ENCODE peak calls at places on chromosomes 2 and 18, in seven cellular contexts. One of them, this sample, is unnamed.
A peak's percentile ranks its signal among the peaks of the same experiment; 100 is the strongest.

GRCh38 chr18:79372991-79373390 is 22.7 kb upstream of the NFATC1 start:
- DNase-seq in HTR-8/SVneo: no peak
- DNase-seq in activated T-cell treated with anti-CD3 and anti-CD28 coated beads, Interleukin-2, amount 50 U/mL, for 72 hours: no peak
- DNase-seq in fibroblast of pulmonary artery: no peak
- DNase-seq in C1 segment of cervical spinal cord: no peak
- DNase-seq in A549: no peak
- DNase-seq in activated naive CD4-positive, alpha-beta T cell treated with anti-CD3 and anti-CD28 coated beads, Interleukin-2, amount 10 ng/mL, durations not matched to agents 7 days and 5 days: no peak
- DNase-seq in this sample: no peak

GRCh38 chr2:201933792-201934229 is 99.8 kb upstream of the FZD7 start:
- DNase-seq in HTR-8/SVneo: no peak
- DNase-seq in activated T-cell treated with anti-CD3 and anti-CD28 coated beads, Interleukin-2, amount 50 U/mL, for 72 hours: no peak
- DNase-seq in fibroblast of pulmonary artery: no peak
- DNase-seq in C1 segment of cervical spinal cord: peak; percentile 61
- DNase-seq in A549: no peak
- DNase-seq in activated naive CD4-positive, alpha-beta T cell treated with anti-CD3 and anti-CD28 coated beads, Interleukin-2, amount 10 ng/mL, durations not matched to agents 7 days and 5 days: no peak
- DNase-seq in this sample: no peak

GRCh38 chr18:5424903-5425302 is 118.9 kb downstream of the EPB41L3 start:
- DNase-seq in HTR-8/SVneo: peak; percentile 4
- DNase-seq in activated T-cell treated with anti-CD3 and anti-CD28 coated beads, Interleukin-2, amount 50 U/mL, for 72 hours: no peak
- DNase-seq in fibroblast of pulmonary artery: peak; percentile 64
- DNase-seq in C1 segment of cervical spinal cord: no peak
- DNase-seq in A549: no peak
- DNase-seq in activated naive CD4-positive, alpha-beta T cell treated with anti-CD3 and anti-CD28 coated beads, Interleukin-2, amount 10 ng/mL, durations not matched to agents 7 days and 5 days: peak; percentile 32
- DNase-seq in this sample: peak; percentile 18

GRCh38 chr18:2818281-2818680 is 28.5 kb upstream of the EMILIN2 start:
- DNase-seq in HTR-8/SVneo: no peak
- DNase-seq in activated T-cell treated with anti-CD3 and anti-CD28 coated beads, Interleukin-2, amount 50 U/mL, for 72 hours: no peak
- DNase-seq in fibroblast of pulmonary artery: no peak
- DNase-seq in C1 segment of cervical spinal cord: no peak
- DNase-seq in A549: no peak
- DNase-seq in activated naive CD4-positive, alpha-beta T cell treated with anti-CD3 and anti-CD28 coated beads, Interleukin-2, amount 10 ng/mL, durations not matched to agents 7 days and 5 days: no peak
- DNase-seq in this sample: no peak

GRCh38 chr18:22173928-22174301 is 4.5 kb downstream of the GATA6 start:
- DNase-seq in HTR-8/SVneo: no peak
- DNase-seq in activated T-cell treated with anti-CD3 and anti-CD28 coated beads, Interleukin-2, amount 50 U/mL, for 72 hours: no peak
- DNase-seq in fibroblast of pulmonary artery: peak; percentile 48
- DNase-seq in C1 segment of cervical spinal cord: no peak
- DNase-seq in A549: no peak
- DNase-seq in activated naive CD4-positive, alpha-beta T cell treated with anti-CD3 and anti-CD28 coated beads, Interleukin-2, amount 10 ng/mL, durations not matched to agents 7 days and 5 days: no peak
- DNase-seq in this sample: no peak

GRCh38 chr2:209629622-209630021 is 142.0 kb upstream of the UNC80 start:
- DNase-seq in HTR-8/SVneo: no peak
- DNase-seq in activated T-cell treated with anti-CD3 and anti-CD28 coated beads, Interleukin-2, amount 50 U/mL, for 72 hours: no peak
- DNase-seq in fibroblast of pulmonary artery: peak; percentile 59
- DNase-seq in C1 segment of cervical spinal cord: no peak
- DNase-seq in A549: no peak
- DNase-seq in activated naive CD4-positive, alpha-beta T cell treated with anti-CD3 and anti-CD28 coated beads, Interleukin-2, amount 10 ng/mL, durations not matched to agents 7 days and 5 days: no peak
- DNase-seq in this sample: no peak

GRCh38 chr2:158753561-158754302 is 41.4 kb upstream of the DAPL1 start:
- DNase-seq in HTR-8/SVneo: peak; percentile 71
- DNase-seq in activated T-cell treated with anti-CD3 and anti-CD28 coated beads, Interleukin-2, amount 50 U/mL, for 72 hours: peak; percentile 12
- DNase-seq in fibroblast of pulmonary artery: peak; percentile 79
- DNase-seq in C1 segment of cervical spinal cord: peak; percentile 47
- DNase-seq in A549: peak; percentile 71
- DNase-seq in activated naive CD4-positive, alpha-beta T cell treated with anti-CD3 and anti-CD28 coated beads, Interleukin-2, amount 10 ng/mL, durations not matched to agents 7 days and 5 days: peak; percentile 39
- DNase-seq in this sample: peak; percentile 61

GRCh38 chr2:20225294-20226151 is 593 bp upstream of the SDC1 start:
- DNase-seq in HTR-8/SVneo: peak; percentile 85
- DNase-seq in activated T-cell treated with anti-CD3 and anti-CD28 coated beads, Interleukin-2, amount 50 U/mL, for 72 hours: peak; percentile 66
- DNase-seq in fibroblast of pulmonary artery: peak; percentile 33
- DNase-seq in C1 segment of cervical spinal cord: no peak
- DNase-seq in A549: peak; percentile 84
- DNase-seq in activated naive CD4-positive, alpha-beta T cell treated with anti-CD3 and anti-CD28 coated beads, Interleukin-2, amount 10 ng/mL, durations not matched to agents 7 days and 5 days: peak; percentile 58
- DNase-seq in this sample: peak; percentile 71

GRCh38 chr2:39468574-39469331 is 31.7 kb upstream of the MAP4K3 start:
- DNase-seq in HTR-8/SVneo: no peak
- DNase-seq in activated T-cell treated with anti-CD3 and anti-CD28 coated beads, Interleukin-2, amount 50 U/mL, for 72 hours: no peak
- DNase-seq in fibroblast of pulmonary artery: peak; percentile 74
- DNase-seq in C1 segment of cervical spinal cord: no peak
- DNase-seq in A549: no peak
- DNase-seq in activated naive CD4-positive, alpha-beta T cell treated with anti-CD3 and anti-CD28 coated beads, Interleukin-2, amount 10 ng/mL, durations not matched to agents 7 days and 5 days: no peak
- DNase-seq in this sample: no peak

GRCh38 chr2:232315049-232315922 is 63.3 kb upstream of the ALPP start:
- DNase-seq in HTR-8/SVneo: no peak
- DNase-seq in activated T-cell treated with anti-CD3 and anti-CD28 coated beads, Interleukin-2, amount 50 U/mL, for 72 hours: peak; percentile 84
- DNase-seq in fibroblast of pulmonary artery: peak; percentile 73
- DNase-seq in C1 segment of cervical spinal cord: peak; percentile 61
- DNase-seq in A549: no peak
- DNase-seq in activated naive CD4-positive, alpha-beta T cell treated with anti-CD3 and anti-CD28 coated beads, Interleukin-2, amount 10 ng/mL, durations not matched to agents 7 days and 5 days: peak; percentile 88
- DNase-seq in this sample: no peak

GRCh38 chr2:172985139-172985874 is 90.3 kb upstream of the MAP3K20 start:
- DNase-seq in HTR-8/SVneo: peak; percentile 61
- DNase-seq in activated T-cell treated with anti-CD3 and anti-CD28 coated beads, Interleukin-2, amount 50 U/mL, for 72 hours: no peak
- DNase-seq in fibroblast of pulmonary artery: no peak
- DNase-seq in C1 segment of cervical spinal cord: no peak
- DNase-seq in A549: peak; percentile 78
- DNase-seq in activated naive CD4-positive, alpha-beta T cell treated with anti-CD3 and anti-CD28 coated beads, Interleukin-2, amount 10 ng/mL, durations not matched to agents 7 days and 5 days: no peak
- DNase-seq in this sample: peak; percentile 35

GRCh38 chr2:62340981-62341624 is 145.2 kb downstream of the B3GNT2 start:
- DNase-seq in HTR-8/SVneo: peak; percentile 25
- DNase-seq in activated T-cell treated with anti-CD3 and anti-CD28 coated beads, Interleukin-2, amount 50 U/mL, for 72 hours: peak; percentile 4
- DNase-seq in fibroblast of pulmonary artery: peak; percentile 9
- DNase-seq in C1 segment of cervical spinal cord: no peak
- DNase-seq in A549: no peak
- DNase-seq in activated naive CD4-positive, alpha-beta T cell treated with anti-CD3 and anti-CD28 coated beads, Interleukin-2, amount 10 ng/mL, durations not matched to agents 7 days and 5 days: no peak
- DNase-seq in this sample: no peak

GRCh38 chr2:151171186-151171585 is 90.5 kb downstream of the RBM43 start:
- DNase-seq in HTR-8/SVneo: no peak
- DNase-seq in activated T-cell treated with anti-CD3 and anti-CD28 coated beads, Interleukin-2, amount 50 U/mL, for 72 hours: no peak
- DNase-seq in fibroblast of pulmonary artery: no peak
- DNase-seq in C1 segment of cervical spinal cord: no peak
- DNase-seq in A549: no peak
- DNase-seq in activated naive CD4-positive, alpha-beta T cell treated with anti-CD3 and anti-CD28 coated beads, Interleukin-2, amount 10 ng/mL, durations not matched to agents 7 days and 5 days: no peak
- DNase-seq in this sample: no peak

GRCh38 chr18:23718243-23718720 is 29.0 kb downstream of the LAMA3 start:
- DNase-seq in HTR-8/SVneo: peak; percentile 12
- DNase-seq in activated T-cell treated with anti-CD3 and anti-CD28 coated beads, Interleukin-2, amount 50 U/mL, for 72 hours: no peak
- DNase-seq in fibroblast of pulmonary artery: peak; percentile 85
- DNase-seq in C1 segment of cervical spinal cord: no peak
- DNase-seq in A549: no peak
- DNase-seq in activated naive CD4-positive, alpha-beta T cell treated with anti-CD3 and anti-CD28 coated beads, Interleukin-2, amount 10 ng/mL, durations not matched to agents 7 days and 5 days: no peak
- DNase-seq in this sample: no peak

GRCh38 chr18:25459814-25460213 is 107.8 kb upstream of the ZNF521 start:
- DNase-seq in HTR-8/SVneo: no peak
- DNase-seq in activated T-cell treated with anti-CD3 and anti-CD28 coated beads, Interleukin-2, amount 50 U/mL, for 72 hours: no peak
- DNase-seq in fibroblast of pulmonary artery: no peak
- DNase-seq in C1 segment of cervical spinal cord: no peak
- DNase-seq in A549: no peak
- DNase-seq in activated naive CD4-positive, alpha-beta T cell treated with anti-CD3 and anti-CD28 coated beads, Interleukin-2, amount 10 ng/mL, durations not matched to agents 7 days and 5 days: no peak
- DNase-seq in this sample: no peak

GRCh38 chr2:12074126-12074883 is 327.9 kb downstream of the LPIN1 start:
- DNase-seq in HTR-8/SVneo: no peak
- DNase-seq in activated T-cell treated with anti-CD3 and anti-CD28 coated beads, Interleukin-2, amount 50 U/mL, for 72 hours: no peak
- DNase-seq in fibroblast of pulmonary artery: no peak
- DNase-seq in C1 segment of cervical spinal cord: no peak
- DNase-seq in A549: no peak
- DNase-seq in activated naive CD4-positive, alpha-beta T cell treated with anti-CD3 and anti-CD28 coated beads, Interleukin-2, amount 10 ng/mL, durations not matched to agents 7 days and 5 days: no peak
- DNase-seq in this sample: no peak

GRCh38 chr18:79439201-79440023 is 43.7 kb downstream of the NFATC1 start:
- DNase-seq in HTR-8/SVneo: no peak
- DNase-seq in activated T-cell treated with anti-CD3 and anti-CD28 coated beads, Interleukin-2, amount 50 U/mL, for 72 hours: peak; percentile 28
- DNase-seq in fibroblast of pulmonary artery: no peak
- DNase-seq in C1 segment of cervical spinal cord: no peak
- DNase-seq in A549: no peak
- DNase-seq in activated naive CD4-positive, alpha-beta T cell treated with anti-CD3 and anti-CD28 coated beads, Interleukin-2, amount 10 ng/mL, durations not matched to agents 7 days and 5 days: peak; percentile 34
- DNase-seq in this sample: no peak

GRCh38 chr2:1569879-1570450 is 156.7 kb downstream of the TPO start:
- DNase-seq in HTR-8/SVneo: no peak
- DNase-seq in activated T-cell treated with anti-CD3 and anti-CD28 coated beads, Interleukin-2, amount 50 U/mL, for 72 hours: no peak
- DNase-seq in fibroblast of pulmonary artery: no peak
- DNase-seq in C1 segment of cervical spinal cord: no peak
- DNase-seq in A549: no peak
- DNase-seq in activated naive CD4-positive, alpha-beta T cell treated with anti-CD3 and anti-CD28 coated beads, Interleukin-2, amount 10 ng/mL, durations not matched to agents 7 days and 5 days: no peak
- DNase-seq in this sample: no peak

GRCh38 chr18:12305211-12305610 is 2.8 kb upstream of the TUBB6 start:
- DNase-seq in HTR-8/SVneo: no peak
- DNase-seq in activated T-cell treated with anti-CD3 and anti-CD28 coated beads, Interleukin-2, amount 50 U/mL, for 72 hours: no peak
- DNase-seq in fibroblast of pulmonary artery: no peak
- DNase-seq in C1 segment of cervical spinal cord: no peak
- DNase-seq in A549: no peak
- DNase-seq in activated naive CD4-positive, alpha-beta T cell treated with anti-CD3 and anti-CD28 coated beads, Interleukin-2, amount 10 ng/mL, durations not matched to agents 7 days and 5 days: no peak
- DNase-seq in this sample: no peak

GRCh38 chr18:67599277-67599676 is 82.8 kb upstream of the DSEL start:
- DNase-seq in HTR-8/SVneo: peak; percentile 1
- DNase-seq in activated T-cell treated with anti-CD3 and anti-CD28 coated beads, Interleukin-2, amount 50 U/mL, for 72 hours: no peak
- DNase-seq in fibroblast of pulmonary artery: peak; percentile 42
- DNase-seq in C1 segment of cervical spinal cord: no peak
- DNase-seq in A549: no peak
- DNase-seq in activated naive CD4-positive, alpha-beta T cell treated with anti-CD3 and anti-CD28 coated beads, Interleukin-2, amount 10 ng/mL, durations not matched to agents 7 days and 5 days: no peak
- DNase-seq in this sample: no peak

GRCh38 chr2:242004902-242005230 is 135.3 kb downstream of the RTP5 start:
- DNase-seq in HTR-8/SVneo: no peak
- DNase-seq in activated T-cell treated with anti-CD3 and anti-CD28 coated beads, Interleukin-2, amount 50 U/mL, for 72 hours: no peak
- DNase-seq in fibroblast of pulmonary artery: no peak
- DNase-seq in C1 segment of cervical spinal cord: no peak
- DNase-seq in A549: no peak
- DNase-seq in activated naive CD4-positive, alpha-beta T cell treated with anti-CD3 and anti-CD28 coated beads, Interleukin-2, amount 10 ng/mL, durations not matched to agents 7 days and 5 days: peak; percentile 11
- DNase-seq in this sample: no peak

GRCh38 chr2:172128484-172128883 is 25.8 kb upstream of the DLX2 start:
- DNase-seq in HTR-8/SVneo: no peak
- DNase-seq in activated T-cell treated with anti-CD3 and anti-CD28 coated beads, Interleukin-2, amount 50 U/mL, for 72 hours: no peak
- DNase-seq in fibroblast of pulmonary artery: peak; percentile 25
- DNase-seq in C1 segment of cervical spinal cord: no peak
- DNase-seq in A549: no peak
- DNase-seq in activated naive CD4-positive, alpha-beta T cell treated with anti-CD3 and anti-CD28 coated beads, Interleukin-2, amount 10 ng/mL, durations not matched to agents 7 days and 5 days: no peak
- DNase-seq in this sample: no peak

GRCh38 chr2:37566517-37566961 is 104.9 kb downstream of the CDC42EP3 start:
- DNase-seq in HTR-8/SVneo: no peak
- DNase-seq in activated T-cell treated with anti-CD3 and anti-CD28 coated beads, Interleukin-2, amount 50 U/mL, for 72 hours: no peak
- DNase-seq in fibroblast of pulmonary artery: peak; percentile 49
- DNase-seq in C1 segment of cervical spinal cord: no peak
- DNase-seq in A549: no peak
- DNase-seq in activated naive CD4-positive, alpha-beta T cell treated with anti-CD3 and anti-CD28 coated beads, Interleukin-2, amount 10 ng/mL, durations not matched to agents 7 days and 5 days: no peak
- DNase-seq in this sample: no peak

GRCh38 chr2:240137596-240138274 is 1.6 kb upstream of the COPS9 start:
- DNase-seq in HTR-8/SVneo: no peak
- DNase-seq in activated T-cell treated with anti-CD3 and anti-CD28 coated beads, Interleukin-2, amount 50 U/mL, for 72 hours: no peak
- DNase-seq in fibroblast of pulmonary artery: no peak
- DNase-seq in C1 segment of cervical spinal cord: no peak
- DNase-seq in A549: no peak
- DNase-seq in activated naive CD4-positive, alpha-beta T cell treated with anti-CD3 and anti-CD28 coated beads, Interleukin-2, amount 10 ng/mL, durations not matched to agents 7 days and 5 days: no peak
- DNase-seq in this sample: no peak

GRCh38 chr18:35386600-35387366 is 9.6 kb upstream of the ZNF396 start:
- DNase-seq in HTR-8/SVneo: peak; percentile 13
- DNase-seq in activated T-cell treated with anti-CD3 and anti-CD28 coated beads, Interleukin-2, amount 50 U/mL, for 72 hours: peak; percentile 66
- DNase-seq in fibroblast of pulmonary artery: peak; percentile 93
- DNase-seq in C1 segment of cervical spinal cord: peak; percentile 36
- DNase-seq in A549: peak; percentile 59
- DNase-seq in activated naive CD4-positive, alpha-beta T cell treated with anti-CD3 and anti-CD28 coated beads, Interleukin-2, amount 10 ng/mL, durations not matched to agents 7 days and 5 days: peak; percentile 75
- DNase-seq in this sample: peak; percentile 52

GRCh38 chr2:54878182-54878581 is 154.7 kb downstream of the EML6 start:
- DNase-seq in HTR-8/SVneo: no peak
- DNase-seq in activated T-cell treated with anti-CD3 and anti-CD28 coated beads, Interleukin-2, amount 50 U/mL, for 72 hours: no peak
- DNase-seq in fibroblast of pulmonary artery: no peak
- DNase-seq in C1 segment of cervical spinal cord: no peak
- DNase-seq in A549: no peak
- DNase-seq in activated naive CD4-positive, alpha-beta T cell treated with anti-CD3 and anti-CD28 coated beads, Interleukin-2, amount 10 ng/mL, durations not matched to agents 7 days and 5 days: no peak
- DNase-seq in this sample: no peak

GRCh38 chr2:231666171-231667095 is 41.9 kb upstream of the PTMA start:
- DNase-seq in HTR-8/SVneo: peak; percentile 89
- DNase-seq in activated T-cell treated with anti-CD3 and anti-CD28 coated beads, Interleukin-2, amount 50 U/mL, for 72 hours: no peak
- DNase-seq in fibroblast of pulmonary artery: peak; percentile 94
- DNase-seq in C1 segment of cervical spinal cord: peak; percentile 87
- DNase-seq in A549: peak; percentile 80
- DNase-seq in activated naive CD4-positive, alpha-beta T cell treated with anti-CD3 and anti-CD28 coated beads, Interleukin-2, amount 10 ng/mL, durations not matched to agents 7 days and 5 days: no peak
- DNase-seq in this sample: peak; percentile 95

GRCh38 chr2:39114771-39115170 is 6.1 kb downstream of the SOS1 start:
- DNase-seq in HTR-8/SVneo: no peak
- DNase-seq in activated T-cell treated with anti-CD3 and anti-CD28 coated beads, Interleukin-2, amount 50 U/mL, for 72 hours: no peak
- DNase-seq in fibroblast of pulmonary artery: peak; percentile 42
- DNase-seq in C1 segment of cervical spinal cord: no peak
- DNase-seq in A549: no peak
- DNase-seq in activated naive CD4-positive, alpha-beta T cell treated with anti-CD3 and anti-CD28 coated beads, Interleukin-2, amount 10 ng/mL, durations not matched to agents 7 days and 5 days: no peak
- DNase-seq in this sample: no peak

GRCh38 chr2:238594796-238595749 is 168.3 kb downstream of the ASB1 start:
- DNase-seq in HTR-8/SVneo: no peak
- DNase-seq in activated T-cell treated with anti-CD3 and anti-CD28 coated beads, Interleukin-2, amount 50 U/mL, for 72 hours: no peak
- DNase-seq in fibroblast of pulmonary artery: no peak
- DNase-seq in C1 segment of cervical spinal cord: no peak
- DNase-seq in A549: no peak
- DNase-seq in activated naive CD4-positive, alpha-beta T cell treated with anti-CD3 and anti-CD28 coated beads, Interleukin-2, amount 10 ng/mL, durations not matched to agents 7 days and 5 days: no peak
- DNase-seq in this sample: no peak

GRCh38 chr2:37232131-37232933 is 874 bp downstream of the NDUFAF7 start:
- DNase-seq in HTR-8/SVneo: peak; percentile 28
- DNase-seq in activated T-cell treated with anti-CD3 and anti-CD28 coated beads, Interleukin-2, amount 50 U/mL, for 72 hours: peak; percentile 10
- DNase-seq in fibroblast of pulmonary artery: peak; percentile 18
- DNase-seq in C1 segment of cervical spinal cord: peak; percentile 13
- DNase-seq in A549: peak; percentile 48
- DNase-seq in activated naive CD4-positive, alpha-beta T cell treated with anti-CD3 and anti-CD28 coated beads, Interleukin-2, amount 10 ng/mL, durations not matched to agents 7 days and 5 days: peak; percentile 24
- DNase-seq in this sample: peak; percentile 6

GRCh38 chr18:45058076-45058475 is 377.4 kb downstream of the SETBP1 start:
- DNase-seq in HTR-8/SVneo: no peak
- DNase-seq in activated T-cell treated with anti-CD3 and anti-CD28 coated beads, Interleukin-2, amount 50 U/mL, for 72 hours: no peak
- DNase-seq in fibroblast of pulmonary artery: no peak
- DNase-seq in C1 segment of cervical spinal cord: no peak
- DNase-seq in A549: no peak
- DNase-seq in activated naive CD4-positive, alpha-beta T cell treated with anti-CD3 and anti-CD28 coated beads, Interleukin-2, amount 10 ng/mL, durations not matched to agents 7 days and 5 days: no peak
- DNase-seq in this sample: no peak

GRCh38 chr2:222445226-222445625 is 20.9 kb downstream of the SGPP2 start:
- DNase-seq in HTR-8/SVneo: no peak
- DNase-seq in activated T-cell treated with anti-CD3 and anti-CD28 coated beads, Interleukin-2, amount 50 U/mL, for 72 hours: no peak
- DNase-seq in fibroblast of pulmonary artery: peak; percentile 11
- DNase-seq in C1 segment of cervical spinal cord: no peak
- DNase-seq in A549: no peak
- DNase-seq in activated naive CD4-positive, alpha-beta T cell treated with anti-CD3 and anti-CD28 coated beads, Interleukin-2, amount 10 ng/mL, durations not matched to agents 7 days and 5 days: no peak
- DNase-seq in this sample: no peak

GRCh38 chr18:7778181-7778580 is 211.1 kb downstream of the PTPRM start:
- DNase-seq in HTR-8/SVneo: no peak
- DNase-seq in activated T-cell treated with anti-CD3 and anti-CD28 coated beads, Interleukin-2, amount 50 U/mL, for 72 hours: no peak
- DNase-seq in fibroblast of pulmonary artery: peak; percentile 44
- DNase-seq in C1 segment of cervical spinal cord: no peak
- DNase-seq in A549: no peak
- DNase-seq in activated naive CD4-positive, alpha-beta T cell treated with anti-CD3 and anti-CD28 coated beads, Interleukin-2, amount 10 ng/mL, durations not matched to agents 7 days and 5 days: no peak
- DNase-seq in this sample: no peak

GRCh38 chr2:147844691-147845607 is at the start of gene ACVR2A:
- DNase-seq in HTR-8/SVneo: peak; percentile 35
- DNase-seq in activated T-cell treated with anti-CD3 and anti-CD28 coated beads, Interleukin-2, amount 50 U/mL, for 72 hours: peak; percentile 63
- DNase-seq in fibroblast of pulmonary artery: peak; percentile 49
- DNase-seq in C1 segment of cervical spinal cord: peak; percentile 26
- DNase-seq in A549: peak; percentile 42
- DNase-seq in activated naive CD4-positive, alpha-beta T cell treated with anti-CD3 and anti-CD28 coated beads, Interleukin-2, amount 10 ng/mL, durations not matched to agents 7 days and 5 days: peak; percentile 62
- DNase-seq in this sample: no peak

GRCh38 chr2:196515041-196515440 is 124.5 kb upstream of the CCDC150 start:
- DNase-seq in HTR-8/SVneo: no peak
- DNase-seq in activated T-cell treated with anti-CD3 and anti-CD28 coated beads, Interleukin-2, amount 50 U/mL, for 72 hours: no peak
- DNase-seq in fibroblast of pulmonary artery: no peak
- DNase-seq in C1 segment of cervical spinal cord: no peak
- DNase-seq in A549: no peak
- DNase-seq in activated naive CD4-positive, alpha-beta T cell treated with anti-CD3 and anti-CD28 coated beads, Interleukin-2, amount 10 ng/mL, durations not matched to agents 7 days and 5 days: no peak
- DNase-seq in this sample: no peak

GRCh38 chr2:68813596-68813995 is 57.6 kb downstream of the BMP10 start:
- DNase-seq in HTR-8/SVneo: no peak
- DNase-seq in activated T-cell treated with anti-CD3 and anti-CD28 coated beads, Interleukin-2, amount 50 U/mL, for 72 hours: no peak
- DNase-seq in fibroblast of pulmonary artery: no peak
- DNase-seq in C1 segment of cervical spinal cord: no peak
- DNase-seq in A549: no peak
- DNase-seq in activated naive CD4-positive, alpha-beta T cell treated with anti-CD3 and anti-CD28 coated beads, Interleukin-2, amount 10 ng/mL, durations not matched to agents 7 days and 5 days: no peak
- DNase-seq in this sample: no peak

GRCh38 chr2:52386433-52386832 is 1354.5 kb upstream of the NRXN1 start:
- DNase-seq in HTR-8/SVneo: no peak
- DNase-seq in activated T-cell treated with anti-CD3 and anti-CD28 coated beads, Interleukin-2, amount 50 U/mL, for 72 hours: no peak
- DNase-seq in fibroblast of pulmonary artery: no peak
- DNase-seq in C1 segment of cervical spinal cord: no peak
- DNase-seq in A549: no peak
- DNase-seq in activated naive CD4-positive, alpha-beta T cell treated with anti-CD3 and anti-CD28 coated beads, Interleukin-2, amount 10 ng/mL, durations not matched to agents 7 days and 5 days: no peak
- DNase-seq in this sample: no peak

GRCh38 chr18:46571756-46572155 is 85.3 kb downstream of the LOXHD1 start:
- DNase-seq in HTR-8/SVneo: no peak
- DNase-seq in activated T-cell treated with anti-CD3 and anti-CD28 coated beads, Interleukin-2, amount 50 U/mL, for 72 hours: no peak
- DNase-seq in fibroblast of pulmonary artery: no peak
- DNase-seq in C1 segment of cervical spinal cord: no peak
- DNase-seq in A549: no peak
- DNase-seq in activated naive CD4-positive, alpha-beta T cell treated with anti-CD3 and anti-CD28 coated beads, Interleukin-2, amount 10 ng/mL, durations not matched to agents 7 days and 5 days: no peak
- DNase-seq in this sample: no peak